ENCODE peak calls at places on chromosomes 7 and 10, in eight cellular contexts. O is naive thymus-derived CD8-positive, alpha-beta T cell; I is bronchial epithelial cell; M is Calu3; W is osteocyte; L is NCI-H226; K is germinal center; C is glomerular endothelial cell. B is an unnamed sample.

GRCh38 chr10:97333601-97334369 is 744 bp downstream of the FRAT2 start:
- DNase-seq in O (no peak), I (no peak), M (peak), W (no peak), L (no peak), K (peak), C (no peak), B (no peak)

GRCh38 chr10:920450-920849 is 11.1 kb downstream of the LARP4B start:
- DNase-seq in O (no peak), I (no peak), M (no peak), W (peak), L (no peak), K (no peak), C (no peak), B (no peak)

GRCh38 chr10:72085864-72086465 is 2.4 kb downstream of the SPOCK2 start:
- DNase-seq in O (no peak), I (no peak), M (no peak), W (no peak), L (no peak), K (no peak), C (no peak), B (no peak)

GRCh38 chr10:132375795-132376297 is 21.2 kb upstream of the PWWP2B start:
- DNase-seq in O (no peak), I (no peak), M (no peak), W (no peak), L (no peak), K (no peak), C (no peak), B (no peak)

GRCh38 chr7:91164948-91165845 is 99.0 kb upstream of the FZD1 start:
- DNase-seq in O (no peak), I (peak), M (no peak), W (no peak), L (peak), K (peak), C (no peak), B (no peak)

GRCh38 chr7:78765985-78766729 is 687.3 kb downstream of the MAGI2 start:
- DNase-seq in O (no peak), I (no peak), M (no peak), W (no peak), L (no peak), K (no peak), C (no peak), B (no peak)

GRCh38 chr7:113086431-113086888 is at the start of gene GPR85:
- DNase-seq in O (peak), I (peak), M (peak), W (no peak), L (no peak), K (peak), C (no peak), B (peak)

GRCh38 chr10:65861249-65861648 is 1064.6 kb upstream of the LRRTM3 start:
- DNase-seq in O (no peak), I (peak), M (peak), W (no peak), L (no peak), K (no peak), C (no peak), B (no peak)

GRCh38 chr7:142303650-142304049 is 45.8 kb upstream of the PRSS58 start:
- DNase-seq in O (no peak), I (peak), M (no peak), W (no peak), L (no peak), K (peak), C (no peak), B (peak)

GRCh38 chr7:102111063-102111757 is 175.5 kb upstream of the SH2B2 start:
- DNase-seq in O (no peak), I (no peak), M (no peak), W (no peak), L (no peak), K (no peak), C (no peak), B (no peak)

GRCh38 chr7:100546868-100547800 is 8.1 kb downstream of the AGFG2 start:
- DNase-seq in O (no peak), I (no peak), M (no peak), W (no peak), L (no peak), K (no peak), C (no peak), B (no peak)

GRCh38 chr7:31027161-31027965 is 24.7 kb upstream of the ADCYAP1R1 start:
- DNase-seq in O (no peak), I (no peak), M (no peak), W (no peak), L (no peak), K (no peak), C (no peak), B (no peak)

GRCh38 chr10:103736763-103737162 is 118.6 kb downstream of the SH3PXD2A start:
- DNase-seq in O (no peak), I (peak), M (no peak), W (no peak), L (peak), K (peak), C (no peak), B (no peak)

GRCh38 chr7:96212474-96212873 is 109.4 kb downstream of the SLC25A13 start:
- DNase-seq in O (no peak), I (no peak), M (no peak), W (no peak), L (no peak), K (no peak), C (no peak), B (no peak)

GRCh38 chr7:6718124-6718523 is 11.4 kb upstream of the ZNF12 start:
- DNase-seq in O (no peak), I (no peak), M (no peak), W (no peak), L (no peak), K (no peak), C (no peak), B (no peak)

GRCh38 chr10:49161411-49161997 is 26.7 kb downstream of the TMEM273 start:
- DNase-seq in O (no peak), I (peak), M (no peak), W (peak), L (no peak), K (no peak), C (no peak), B (no peak)

GRCh38 chr10:9189448-9189847 is 1135.0 kb downstream of the GATA3 start:
- DNase-seq in O (no peak), I (no peak), M (no peak), W (no peak), L (no peak), K (no peak), C (no peak), B (no peak)

GRCh38 chr10:105159268-105159667 is 518.2 kb downstream of the SORCS3 start:
- DNase-seq in O (no peak), I (no peak), M (no peak), W (no peak), L (no peak), K (no peak), C (no peak), B (no peak)

GRCh38 chr10:118568327-118568848 is 27.1 kb downstream of the PRLHR start:
- DNase-seq in O (peak), I (peak), M (peak), W (peak), L (peak), K (peak), C (no peak), B (no peak)

GRCh38 chr7:8261711-8262695 is at the start of gene ICA1:
- DNase-seq in O (peak), I (peak), M (peak), W (peak), L (peak), K (peak), C (no peak), B (no peak)

GRCh38 chr10:67808706-67809105 is 29.3 kb downstream of the DNAJC12 start:
- DNase-seq in O (no peak), I (no peak), M (no peak), W (no peak), L (no peak), K (no peak), C (no peak), B (no peak)

GRCh38 chr7:84302949-84303348 is 108.4 kb upstream of the SEMA3A start:
- DNase-seq in O (no peak), I (peak), M (peak), W (no peak), L (no peak), K (no peak), C (no peak), B (no peak)

GRCh38 chr7:106283831-106284515 is 810 bp downstream of the NAMPT start:
- DNase-seq in O (peak), I (peak), M (peak), W (no peak), L (peak), K (peak), C (no peak), B (no peak)

GRCh38 chr7:128845987-128846386 is 15.8 kb downstream of the FLNC start:
- DNase-seq in O (no peak), I (no peak), M (no peak), W (no peak), L (no peak), K (no peak), C (no peak), B (no peak)

B was measured in CD8-positive, alpha-beta memory T cell.